ENCODE peak calls at places on chromosome 5, in nine cellular contexts. M, D, P, Z, A, Y, X, K and F are unnamed samples.

GRCh38 chr5:9376363-9377117 is 169.3 kb downstream of the SEMA5A start:
- DNase-seq in M (no peak), D (no peak), P (no peak), Z (peak; percentile 32), A (no peak), Y (no peak), X (no peak), K (no peak), F (no peak)

GRCh38 chr5:100760700-100761099 is 142.4 kb downstream of the ST8SIA4 start:
- DNase-seq in M (no peak), D (no peak), P (no peak), Z (no peak), A (no peak), Y (no peak), X (no peak), K (no peak), F (no peak)

GRCh38 chr5:160071521-160072299 is 47.5 kb downstream of the PWWP2A start:
- DNase-seq in M (peak; percentile 72), D (no peak), P (no peak), Z (no peak), A (no peak), Y (no peak), X (peak; percentile 85), K (no peak), F (peak; percentile 92)

GRCh38 chr5:14011089-14012004 is 66.9 kb upstream of the DNAH5 start:
- DNase-seq in M (peak; percentile 90), D (peak; percentile 17), P (peak; percentile 84), Z (peak; percentile 80), A (peak; percentile 24), Y (peak; percentile 87), X (peak; percentile 97), K (peak; percentile 95), F (peak; percentile 92)

GRCh38 chr5:159331099-159331973 is 1.0 kb upstream of the IL12B start:
- DNase-seq in M (peak; percentile 51), D (peak; percentile 53), P (peak; percentile 77), Z (peak; percentile 35), A (no peak), Y (no peak), X (peak; percentile 91), K (peak; percentile 33), F (peak; percentile 32)

GRCh38 chr5:73265641-73266040 is 92.6 kb downstream of the TMEM174 start:
- DNase-seq in M (peak; percentile 75), D (no peak), P (no peak), Z (no peak), A (no peak), Y (no peak), X (no peak), K (no peak), F (no peak)

GRCh38 chr5:9350301-9350797 is 195.5 kb downstream of the SEMA5A start:
- DNase-seq in M (no peak), D (no peak), P (no peak), Z (no peak), A (no peak), Y (no peak), X (no peak), K (no peak), F (no peak)

GRCh38 chr5:139794067-139794846 is 1.4 kb upstream of the PSD2 start:
- DNase-seq in M (no peak), D (no peak), P (no peak), Z (no peak), A (no peak), Y (no peak), X (peak; percentile 29), K (no peak), F (no peak)

GRCh38 chr5:132500931-132501628 is 10.5 kb upstream of the IRF1 start:
- DNase-seq in M (peak; percentile 76), D (peak; percentile 66), P (peak; percentile 82), Z (no peak), A (no peak), Y (no peak), X (peak; percentile 90), K (peak; percentile 58), F (peak; percentile 80)

GRCh38 chr5:177471610-177472356 is 1.7 kb downstream of the DBN1 start:
- DNase-seq in M (no peak), D (no peak), P (no peak), Z (no peak), A (no peak), Y (peak; percentile 68), X (no peak), K (no peak), F (peak; percentile 53)

GRCh38 chr5:115543931-115544370 is 624 bp downstream of the FEM1C start:
- DNase-seq in M (peak; percentile 54), D (peak; percentile 57), P (peak; percentile 51), Z (no peak), A (peak; percentile 49), Y (peak; percentile 39), X (peak; percentile 88), K (peak; percentile 39), F (peak; percentile 59)

GRCh38 chr5:16736158-16736994 is 119.6 kb upstream of the RETREG1 start:
- DNase-seq in M (peak; percentile 43), D (no peak), P (peak; percentile 68), Z (peak; percentile 73), A (no peak), Y (peak; percentile 47), X (no peak), K (peak; percentile 73), F (peak; percentile 82)

GRCh38 chr5:100746730-100747129 is 156.4 kb downstream of the ST8SIA4 start:
- DNase-seq in M (no peak), D (no peak), P (no peak), Z (no peak), A (no peak), Y (no peak), X (no peak), K (no peak), F (no peak)

GRCh38 chr5:53262348-53262970 is 152.9 kb upstream of the MOCS2 start:
- DNase-seq in M (no peak), D (no peak), P (no peak), Z (peak; percentile 49), A (no peak), Y (peak; percentile 63), X (no peak), K (no peak), F (peak; percentile 66)

GRCh38 chr5:175694371-175695160 is 36.7 kb downstream of the HRH2 start:
- DNase-seq in M (no peak), D (no peak), P (no peak), Z (no peak), A (no peak), Y (no peak), X (peak; percentile 84), K (no peak), F (no peak)

GRCh38 chr5:103244398-103244797 is 14.2 kb upstream of the MACIR start:
- DNase-seq in M (no peak), D (no peak), P (no peak), Z (no peak), A (no peak), Y (no peak), X (no peak), K (no peak), F (no peak)

GRCh38 chr5:74953601-74953960 is 87.4 kb upstream of the FAM169A start:
- DNase-seq in M (no peak), D (no peak), P (no peak), Z (no peak), A (no peak), Y (no peak), X (no peak), K (no peak), F (no peak)

GRCh38 chr5:134568761-134569725 is 43.6 kb downstream of the JADE2 start:
- DNase-seq in M (no peak), D (no peak), P (peak; percentile 68), Z (no peak), A (no peak), Y (no peak), X (peak; percentile 96), K (no peak), F (peak; percentile 90)